ENCODE peak calls at places on chromosome 20, in seven cellular contexts. H is naive thymus-derived CD8-positive, alpha-beta T cell; B is activated T-cell treated with anti-CD3 and anti-CD28 coated beads, Interleukin-2, amount 50 U/mL, for 4 hours; A is heart left ventricle; T is GM20000; U is cardiac fibroblast; I is iPS-NIHi11. S is an unnamed sample.

GRCh38 chr20:25318471-25319240 is 70.8 kb downstream of the PYGB start:
- DNase-seq in U (no peak), I (no peak), A (peak; percentile 17), H (peak; percentile 50), B (no peak), T (peak; percentile 89), S (no peak)

GRCh38 chr20:41376349-41376748 is 9.7 kb upstream of the EMILIN3 start:
- DNase-seq in A (no peak), B (no peak), T (no peak), I (no peak), H (no peak), U (no peak), S (no peak)

GRCh38 chr20:43955244-43956191 is 40.9 kb downstream of the TOX2 start:
- DNase-seq in T (peak; percentile 51), B (peak; percentile 47), H (peak; percentile 60), A (no peak), I (no peak), U (peak; percentile 91), S (peak; percentile 96)

GRCh38 chr20:50886184-50886790 is 45.0 kb downstream of the ADNP start:
- DNase-seq in B (no peak), H (no peak), T (no peak), I (no peak), A (no peak), U (no peak), S (no peak)

GRCh38 chr20:20528896-20529295 is 161.0 kb downstream of the INSM1 start:
- DNase-seq in I (no peak), T (no peak), B (no peak), A (no peak), H (no peak), U (no peak), S (no peak)

GRCh38 chr20:41344477-41344876 is 3.9 kb downstream of the LPIN3 start:
- DNase-seq in H (peak; percentile 27), I (peak; percentile 2), B (no peak), T (no peak), U (no peak), A (no peak), S (no peak)

GRCh38 chr20:18272451-18272850 is 15.9 kb upstream of the ZNF133 start:
- DNase-seq in H (no peak), T (no peak), I (no peak), A (peak; percentile 23), B (no peak), U (peak; percentile 46), S (peak; percentile 19)

GRCh38 chr20:3808141-3808479 is 12.0 kb downstream of the CDC25B start:
- DNase-seq in I (peak; percentile 43), T (no peak), H (no peak), A (peak; percentile 80), U (peak; percentile 85), B (no peak), S (peak; percentile 98)

GRCh38 chr20:63782521-63782971 is 43.0 kb downstream of the SLC2A4RG start:
- DNase-seq in A (no peak), U (no peak), T (no peak), I (no peak), H (no peak), B (no peak), S (no peak)

GRCh38 chr20:11516448-11516847 is 401.2 kb upstream of the BTBD3 start:
- DNase-seq in H (no peak), U (no peak), B (no peak), T (no peak), I (no peak), A (no peak), S (no peak)

GRCh38 chr20:3010985-3011723 is 32.3 kb upstream of the GNRH2 start:
- DNase-seq in H (no peak), U (peak; percentile 54), I (no peak), A (no peak), B (no peak), T (no peak), S (peak; percentile 24)

GRCh38 chr20:1801551-1801950 is 93.7 kb upstream of the SIRPA start:
- DNase-seq in B (no peak), A (no peak), I (no peak), T (no peak), U (no peak), H (no peak), S (no peak)